ENCODE peak calls at places on chromosomes 16 and 17, in ten cellular contexts. E is tibial nerve; F is CD4-positive, CD25-positive, alpha-beta regulatory T cell; R is left ventricle myocardium inferior; W is right cardiac atrium; G is transverse colon; Y is hepatocyte; J is mesendoderm; A is upper lobe of left lung; I is cardiac muscle cell. M is an unnamed sample. For H3K4me1, the result is how much of the 10 kb centered on the place peaks cover.

GRCh38 chr16:23670137-23670776 is 8.4 kb upstream of the PLK1 start:
- DNase-seq in F (no peak), J (no peak), Y (no peak), W (no peak), E (no peak), G (no peak), A (no peak), I (no peak), R (no peak), M (no peak)

GRCh38 chr17:48456584-48456983 is 26.6 kb upstream of the SKAP1 start:
- DNase-seq in I (peak), R (no peak), A (no peak), Y (peak), E (no peak), F (no peak), J (peak), W (no peak), G (no peak), M (no peak)

GRCh38 chr17:48545022-48545376 is at the start of gene HOXB2:
- DNase-seq in Y (no peak), J (no peak), R (peak), E (no peak), F (no peak), W (peak), I (peak), A (no peak), G (no peak), M (peak)

GRCh38 chr16:75506567-75506966 is 11.3 kb upstream of the CHST6 start:
- DNase-seq in E (no peak), F (no peak), G (peak), W (peak), A (peak), Y (no peak), R (no peak), I (no peak), J (no peak), M (no peak)

GRCh38 chr17:49914096-49914490 is 54.9 kb upstream of the DLX4 start:
- DNase-seq in G (no peak), R (no peak), Y (no peak), E (no peak), F (no peak), J (no peak), I (no peak), W (no peak), A (no peak), M (no peak)

GRCh38 chr16:65044861-65045260 is 77.0 kb downstream of the CDH11 start:
- DNase-seq in G (no peak), R (no peak), A (no peak), I (no peak), Y (no peak), E (no peak), J (no peak), F (no peak), W (no peak), M (no peak)

GRCh38 chr17:14299261-14300093 is 1.4 kb upstream of the HS3ST3B1 start:
- DNase-seq in G (peak), I (peak), F (peak), R (no peak), Y (peak), A (peak), W (peak), E (no peak), J (peak), M (no peak)

GRCh38 chr17:49914664-49915063 is 54.3 kb upstream of the DLX4 start:
- DNase-seq in R (no peak), W (no peak), E (no peak), Y (no peak), J (no peak), A (no peak), G (no peak), F (no peak), I (no peak), M (no peak)

GRCh38 chr17:12395733-12396354 is 269.8 kb upstream of the MYOCD start:
- DNase-seq in F (no peak), Y (peak), R (no peak), G (no peak), W (no peak), J (peak), E (no peak), I (peak), A (no peak), M (no peak)

GRCh38 chr16:72224260-72224768 is 52.4 kb upstream of the PMFBP1 start:
- DNase-seq in J (no peak), W (no peak), R (no peak), A (no peak), E (no peak), F (no peak), G (peak), Y (peak), I (no peak), M (no peak)

GRCh38 chr17:42424991-42425610 is 2.0 kb upstream of the CAVIN1 start:
- DNase-seq in R (no peak), G (no peak), J (no peak), W (peak), Y (no peak), A (no peak), I (no peak), F (no peak), E (no peak), M (no peak)

GRCh38 chr16:82041542-82041941 is 6.5 kb downstream of the HSD17B2 start:
- DNase-seq in E (no peak), J (no peak), W (no peak), I (no peak), R (no peak), Y (no peak), G (no peak), F (no peak), A (no peak), M (no peak)

GRCh38 chr17:31596382-31597323 is 205.2 kb downstream of the RAB11FIP4 start:
- DNase-seq in F (no peak), J (peak), E (peak), R (peak), W (peak), A (peak), Y (peak), G (peak), I (peak), M (peak)

GRCh38 chr16:67594256-67594915 is 32.1 kb downstream of the CTCF start:
- DNase-seq in E (no peak), A (no peak), R (no peak), G (no peak), I (no peak), Y (no peak), J (no peak), W (no peak), F (no peak), M (no peak)

GRCh38 chr17:31413871-31414589 is 22.6 kb downstream of the RAB11FIP4 start:
- DNase-seq in G (no peak), J (no peak), R (no peak), E (no peak), I (no peak), W (peak), F (no peak), A (no peak), Y (peak), M (no peak)

GRCh38 chr16:27242398-27242797 is 26.2 kb downstream of the NSMCE1 start:
- DNase-seq in A (no peak), E (no peak), G (no peak), W (no peak), Y (peak), F (no peak), R (no peak), J (no peak), I (no peak), M (no peak)

GRCh38 chr16:55494994-55495421 is 13.9 kb upstream of the LPCAT2 start:
- DNase-seq in Y (peak), A (peak), E (no peak), G (peak), R (no peak), J (peak), F (no peak), W (no peak), I (peak), M (peak)

GRCh38 chr17:20263595-20263994 is 203.7 kb downstream of the LGALS9B start:
- DNase-seq in F (no peak), E (no peak), Y (no peak), G (no peak), J (peak), I (no peak), W (no peak), R (no peak), A (no peak), M (no peak)

GRCh38 chr17:2778489-2778888 is 17.7 kb upstream of the RAP1GAP2 start:
- DNase-seq in A (no peak), G (no peak), Y (no peak), F (no peak), J (no peak), W (no peak), I (no peak), R (no peak), E (no peak), M (no peak)

GRCh38 chr17:38745545-38745944 is 2.6 kb downstream of the PCGF2 start:
- DNase-seq in J (no peak), F (no peak), A (no peak), E (no peak), W (peak), Y (peak), G (no peak), I (no peak), R (no peak), M (peak)

GRCh38 chr16:30430428-30430970 is 669 bp upstream of the DCTPP1 start:
- DNase-seq in Y (no peak), E (no peak), J (no peak), G (no peak), A (no peak), F (no peak), I (no peak), W (no peak), R (peak), M (no peak)

GRCh38 chr17:10226930-10227695 is 28.7 kb upstream of the GAS7 start:
- DNase-seq in W (peak), J (peak), F (peak), R (peak), E (no peak), I (peak), G (peak), A (peak), Y (peak), M (peak)

GRCh38 chr16:82379601-82380000 is 209.6 kb upstream of the MPHOSPH6 start:
- DNase-seq in E (no peak), R (no peak), Y (no peak), I (no peak), F (no peak), A (no peak), W (no peak), G (no peak), J (no peak), M (no peak)

GRCh38 chr16:72937916-72938315 is 110.0 kb downstream of the ZFHX3 start:
- DNase-seq in J (no peak), F (no peak), W (no peak), R (no peak), E (no peak), Y (no peak), A (no peak), I (no peak), G (no peak), M (no peak)

GRCh38 chr17:61402978-61403845 is 3.6 kb downstream of the TBX2 start:
- DNase-seq in J (no peak), W (no peak), A (no peak), Y (no peak), I (peak), R (no peak), E (peak), F (no peak), G (no peak), M (peak)

GRCh38 chr16:1088295-1089170 is 7.5 kb downstream of the C1QTNF8 start:
- DNase-seq in G (no peak), W (no peak), R (no peak), A (no peak), E (no peak), F (no peak), I (no peak), J (peak), Y (no peak), M (no peak)

GRCh38 chr16:88376835-88377726 is 5.7 kb upstream of the ZNF469 start:
- DNase-seq in I (no peak), W (peak), Y (no peak), R (peak), A (no peak), E (no peak), F (no peak), J (no peak), G (no peak), M (no peak)

GRCh38 chr17:57781386-57782050 is 36.4 kb upstream of the CCDC182 start:
- DNase-seq in Y (no peak), G (no peak), I (no peak), A (no peak), W (no peak), E (no peak), R (no peak), J (no peak), F (no peak), M (no peak)

GRCh38 chr17:2794116-2794803 is 2.0 kb upstream of the RAP1GAP2 start:
- DNase-seq in F (no peak), E (no peak), G (no peak), A (no peak), W (no peak), Y (no peak), I (no peak), R (no peak), J (no peak), M (no peak)

GRCh38 chr16:15879255-15879804 is 9.1 kb downstream of the CEP20 start:
- DNase-seq in J (no peak), R (no peak), A (no peak), W (no peak), E (no peak), F (no peak), I (no peak), G (no peak), Y (no peak), M (no peak)

GRCh38 chr17:80649672-80650338 is 105.2 kb downstream of the RPTOR start:
- DNase-seq in E (peak), J (peak), G (no peak), Y (peak), I (peak), F (peak), R (peak), W (peak), A (no peak), M (peak)

GRCh38 chr17:49438885-49439284 is 24.2 kb upstream of the PHB1 start:
- DNase-seq in I (no peak), F (no peak), W (no peak), A (no peak), R (no peak), G (no peak), J (no peak), Y (no peak), E (no peak), M (no peak)

GRCh38 chr16:68737046-68737729 is at the start of gene CDH1:
- DNase-seq in E (no peak), W (no peak), R (no peak), A (peak), F (peak), G (peak), J (peak), I (peak), Y (peak), M (no peak)

GRCh38 chr16:86134802-86135461 is 236.0 kb downstream of the IRF8 start:
- DNase-seq in J (no peak), A (no peak), G (no peak), E (no peak), R (no peak), Y (peak), F (no peak), I (peak), W (no peak), M (no peak)

GRCh38 chr17:28745777-28746473 is 2.1 kb downstream of the TRAF4 start:
- DNase-seq in G (peak), Y (no peak), I (no peak), A (peak), W (peak), F (no peak), E (no peak), J (peak), R (no peak), M (no peak)

GRCh38 chr16:47136101-47136820 is 7.5 kb downstream of the NETO2 start:
- DNase-seq in R (no peak), I (no peak), G (no peak), Y (no peak), F (peak), A (no peak), W (no peak), J (peak), E (no peak), M (no peak)

GRCh38 chr17:68289936-68290267 is 1.0 kb downstream of the SLC16A6 start:
- DNase-seq in F (no peak), I (no peak), E (no peak), R (no peak), A (no peak), G (no peak), Y (no peak), W (no peak), J (no peak), M (no peak)

GRCh38 chr17:6924121-6924676 is 71.7 kb upstream of the ALOX12 start:
- DNase-seq in G (no peak), Y (no peak), F (no peak), E (no peak), R (no peak), W (no peak), J (no peak), I (no peak), A (no peak), M (no peak)

GRCh38 chr17:65753348-65753747 is 191.9 kb upstream of the AXIN2 start:
- DNase-seq in E (no peak), A (no peak), Y (no peak), G (no peak), W (no peak), I (no peak), F (no peak), J (no peak), R (no peak), M (no peak)

GRCh38 chr16:15482068-15482747 is 47.8 kb downstream of the BMERB1 start:
- DNase-seq in G (peak), E (no peak), W (peak), F (no peak), R (peak), I (no peak), Y (peak), A (peak), J (peak), M (peak)

GRCh38 chr17:4314179-4314578 is 50.4 kb upstream of the ANKFY1 start:
- DNase-seq in I (no peak), W (no peak), G (no peak), J (no peak), R (no peak), A (no peak), F (no peak), E (no peak), Y (no peak), M (no peak)
- H3K4me1 ChIP-seq in I (half or more), W (under half), G (half or more), J (under half), R (half or more), A (under half), F (under half), E (half or more), Y (under half), M (under half)

GRCh38 chr17:3803308-3803640 is 2.3 kb upstream of the ITGAE start:
- DNase-seq in G (no peak), A (no peak), R (no peak), F (no peak), Y (no peak), W (no peak), E (no peak), J (no peak), I (no peak), M (no peak)
- H3K4me1 ChIP-seq in G (under half), A (under half), R (under half), F (under half), Y (under half), W (under half), E (under half), J (under half), I (under half), M (under half)

DNA sequence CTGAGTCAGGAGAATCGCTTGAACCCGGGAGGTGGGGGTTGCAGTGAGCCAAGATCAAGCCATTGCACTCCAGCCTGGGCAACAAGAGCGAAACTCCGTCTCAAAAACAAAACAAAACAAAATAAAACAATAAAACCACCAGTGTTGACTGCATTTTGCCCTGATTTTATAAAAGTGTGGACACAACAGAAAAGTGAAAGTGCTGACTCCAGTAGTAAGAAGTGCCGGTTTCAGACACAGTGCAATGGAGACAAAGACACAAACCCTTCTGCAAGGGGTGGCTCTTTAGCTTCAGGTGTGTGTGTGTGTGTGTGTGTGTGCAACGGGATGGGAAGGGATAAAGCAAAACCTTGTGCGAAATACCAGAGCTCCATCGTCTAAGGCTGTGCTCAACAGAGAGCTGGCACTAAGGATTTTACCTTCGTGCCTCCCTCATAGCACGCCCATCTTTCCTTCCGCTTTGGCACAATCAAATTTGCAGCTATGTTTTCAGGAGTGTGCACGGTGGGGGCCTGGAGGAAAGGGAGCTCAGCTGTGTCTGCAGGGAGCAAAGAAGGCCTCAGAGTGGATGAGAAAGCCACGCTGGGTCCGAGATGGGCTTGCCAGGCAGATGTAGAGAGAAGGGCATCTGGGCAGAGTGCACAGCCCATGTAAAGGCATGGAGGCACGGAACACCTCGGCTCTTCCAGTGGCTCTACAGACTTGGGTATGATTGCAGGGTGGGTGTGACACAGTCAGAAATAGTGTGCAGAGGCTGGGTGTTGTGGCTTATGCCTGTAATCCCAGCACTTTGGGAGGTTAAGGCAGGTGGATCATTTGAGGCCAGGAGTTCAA is 15.5 kb downstream of the MXRA7 start:
- DNase-seq in I (no peak), A (no peak), J (no peak), Y (no peak), R (no peak), F (no peak), W (no peak), E (no peak), G (no peak), M (no peak)
- H3K4me1 ChIP-seq in I (under half), A (under half), J (under half), Y (under half), R (half or more), F (under half), W (under half), E (half or more), G (under half), M (under half)

DNA sequence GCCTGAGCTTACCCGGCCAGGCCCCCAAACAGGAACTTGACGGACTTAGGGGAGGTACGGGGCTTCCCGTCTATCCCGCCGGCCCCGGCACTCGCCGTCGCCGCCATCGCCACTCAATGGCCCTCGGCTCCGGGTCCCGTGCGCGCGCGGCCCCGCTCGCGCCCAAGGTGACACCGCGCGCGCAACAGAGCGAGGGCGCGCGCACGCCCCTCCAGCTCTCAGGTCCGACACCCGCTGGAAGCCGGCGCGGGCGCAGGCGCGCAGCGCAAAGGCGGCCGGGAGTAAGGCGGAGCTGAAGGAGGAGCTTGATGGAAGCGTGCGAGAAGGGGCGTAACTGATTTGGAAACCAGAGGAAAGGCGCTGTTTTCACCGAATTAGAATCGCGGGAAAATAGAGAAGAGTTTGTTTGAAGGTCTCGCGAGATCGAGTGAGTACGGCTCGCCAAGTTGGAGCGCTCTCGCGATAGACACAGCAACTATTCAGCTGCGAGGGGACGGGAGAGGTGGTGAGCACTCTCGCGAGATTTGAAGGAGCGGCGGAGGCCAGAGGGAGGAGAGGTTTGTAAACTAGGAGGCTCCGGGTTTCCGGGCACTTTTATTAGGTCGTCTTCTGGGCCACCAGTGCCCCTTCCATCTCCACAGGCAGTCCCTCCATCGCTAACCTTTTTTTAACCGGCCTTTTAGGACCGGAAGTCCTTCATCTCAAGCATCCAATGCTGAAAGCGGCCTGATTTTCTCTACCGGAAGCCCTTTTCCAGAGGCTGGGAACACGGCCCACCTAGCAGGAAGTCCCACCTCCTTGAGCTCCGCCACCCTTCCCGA is at the start of the genes RNF167 and SLC25A11:
- DNase-seq in A (peak), G (peak), J (peak), Y (peak), R (peak), E (peak), F (peak), I (peak), W (peak), M (peak)
- H3K4me1 ChIP-seq in A (half or more), G (under half), J (under half), Y (under half), R (half or more), E (half or more), F (half or more), I (under half), W (under half), M (under half)